ENCODE peak calls at places on chromosomes 13 and 19, in nine cellular contexts. W is astrocyte of the spinal cord, Q is esophagus squamous epithelium, R is fibroblast of the aortic adventitia, V is stomach, U is neural progenitor cell, O is LNCaP clone FGC, C is IMR-90, M is mammary epithelial cell. X is an unnamed sample.

GRCh38 chr19:48111280-48111679 is 663 bp upstream of the PLA2G4C start:
- DNase-seq in V (no peak), Q (no peak), W (no peak), O (no peak), C (no peak), U (no peak), M (no peak), R (no peak), X (no peak)

GRCh38 chr13:95256086-95256485 is 45.2 kb downstream of the ABCC4 start:
- DNase-seq in V (no peak), M (peak), Q (no peak), C (peak), U (no peak), R (peak), O (no peak), W (peak), X (peak)

GRCh38 chr13:63449549-63449948 is 2033.9 kb upstream of the PCDH20 start:
- DNase-seq in W (no peak), Q (no peak), C (no peak), O (no peak), M (no peak), V (no peak), R (no peak), U (no peak), X (no peak)

GRCh38 chr19:7521551-7522071 is 813 bp upstream of the MCOLN1 start:
- DNase-seq in M (no peak), Q (no peak), V (no peak), C (no peak), R (no peak), O (no peak), U (peak), W (no peak), X (no peak)

GRCh38 chr13:29137016-29137415 is 316.9 kb downstream of the MTUS2 start:
- DNase-seq in Q (no peak), O (no peak), W (no peak), C (no peak), U (no peak), M (no peak), V (no peak), R (no peak), X (no peak)

GRCh38 chr19:51571599-51571998 is 516 bp downstream of the ZNF175 start:
- DNase-seq in V (no peak), U (no peak), W (peak), O (no peak), R (no peak), Q (no peak), C (peak), M (no peak), X (no peak)

GRCh38 chr13:33606692-33607091 is 211.3 kb upstream of the RFC3 start:
- DNase-seq in V (no peak), Q (no peak), W (peak), M (no peak), R (no peak), U (peak), C (no peak), O (no peak), X (no peak)

GRCh38 chr19:48616041-48616436 is 1.2 kb upstream of the FAM83E start:
- DNase-seq in W (no peak), Q (no peak), U (no peak), V (no peak), M (no peak), R (no peak), O (no peak), C (no peak), X (no peak)

GRCh38 chr13:90918551-90918950 is 428.9 kb upstream of the MIR17HG start:
- DNase-seq in V (no peak), O (no peak), M (peak), Q (no peak), U (no peak), R (peak), C (peak), W (peak), X (no peak)

GRCh38 chr19:49119411-49120324 is at the start of gene PPFIA3:
- DNase-seq in C (peak), R (peak), Q (no peak), U (peak), M (peak), O (no peak), V (peak), W (peak), X (no peak)

DNA sequence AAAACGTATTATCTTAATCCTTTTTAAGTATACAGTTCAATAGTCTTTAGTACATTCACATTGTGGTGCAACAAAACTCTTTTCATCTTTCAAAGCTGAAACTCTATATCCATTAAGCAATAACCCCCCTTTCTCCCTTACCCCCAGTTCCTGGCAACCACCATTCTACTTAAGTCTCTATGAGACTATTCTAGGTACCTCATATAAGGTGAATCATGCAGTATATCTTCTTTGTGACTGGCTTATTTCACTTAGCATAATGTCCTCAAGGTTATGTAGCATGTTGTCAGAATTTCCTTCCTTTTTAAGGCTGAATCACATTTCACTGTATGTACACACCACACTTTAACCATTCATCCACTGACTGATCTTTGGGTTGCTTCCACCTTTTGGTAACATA is 11.3 kb upstream of the WBP4 start:
- DNase-seq in W (no peak), C (no peak), Q (no peak), V (no peak), M (no peak), O (no peak), R (no peak), U (no peak), X (no peak)
- H3K4me3 ChIP-seq in W (no peak), C (no peak), Q (no peak), V (no peak), M (no peak), O (no peak), R (no peak), U (no peak), X (no peak)

DNA sequence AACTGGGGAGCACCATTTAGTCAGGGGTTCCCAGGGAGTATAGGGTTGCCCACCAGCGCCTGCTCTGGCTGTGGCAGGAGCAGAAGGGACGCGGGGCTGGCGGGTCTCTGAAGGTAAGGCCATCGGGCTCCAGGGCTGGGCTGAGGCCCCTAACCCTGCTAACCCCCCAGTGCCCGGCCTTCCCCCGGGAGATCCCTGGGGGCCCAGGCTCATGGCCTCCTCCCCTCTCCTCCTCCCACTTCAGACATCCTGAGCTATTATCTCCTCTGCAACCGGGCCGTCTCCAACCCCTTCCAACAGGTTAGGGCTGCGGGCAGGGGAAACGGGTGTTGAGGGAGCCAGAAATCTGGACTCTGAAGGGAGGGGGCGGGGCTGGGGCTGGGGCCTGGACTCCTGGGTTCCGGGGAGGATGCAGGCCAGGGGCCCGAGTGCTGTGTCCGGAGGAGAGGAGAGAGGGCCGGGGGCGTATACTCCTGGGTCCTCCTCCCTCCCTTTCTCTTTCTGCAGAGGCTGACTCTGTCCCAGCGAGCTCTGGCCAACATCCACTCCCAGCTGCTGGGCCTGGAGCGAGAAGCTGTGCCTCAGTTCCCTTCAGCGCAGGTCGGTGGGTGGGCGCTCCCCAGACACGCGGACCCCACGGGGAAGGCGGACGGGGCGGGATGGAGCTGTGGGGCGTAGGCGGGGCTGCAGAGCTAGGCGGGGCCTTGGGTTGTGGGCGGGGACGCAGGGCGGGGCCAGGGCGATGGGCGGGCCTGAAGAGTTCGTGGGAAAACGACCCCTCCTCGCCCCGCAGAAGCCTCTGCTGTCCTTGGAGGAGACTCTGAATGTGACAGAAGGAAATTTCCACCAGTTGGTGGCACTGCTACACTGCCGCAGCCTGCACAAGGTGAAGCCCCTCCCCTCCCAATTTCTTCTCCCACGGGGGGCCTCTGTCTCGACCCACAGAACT is 15.3 kb downstream of the TTYH1 start:
- DNase-seq in R (no peak), W (no peak), U (peak), M (no peak), V (no peak), O (peak), C (no peak), Q (no peak), X (no peak)
- TF ChIP-seq CTCF in R (no peak), W (peak), U (peak), M (peak), V (no peak), O (peak), C (no peak), Q (no peak), X (no peak)

GRCh38 chr19:12751635-12752034 is at the start of gene BEST2:
- DNase-seq in V (no peak), Q (no peak), R (no peak), U (no peak), C (no peak), M (no peak), W (no peak), O (no peak), X (no peak)

GRCh38 chr19:12752056-12752781 is 628 bp downstream of the BEST2 start:
- DNase-seq in V (no peak), R (no peak), O (no peak), M (no peak), W (no peak), Q (no peak), U (no peak), C (no peak), X (no peak)

GRCh38 chr19:12748489-12748888 is 3.1 kb upstream of the BEST2 start:
- DNase-seq in M (no peak), V (no peak), C (no peak), U (peak), W (no peak), Q (no peak), R (no peak), O (no peak), X (no peak)

GRCh38 chr19:12750851-12751250 is 740 bp upstream of the BEST2 start:
- DNase-seq in O (no peak), C (peak), V (no peak), Q (no peak), W (no peak), M (no peak), R (no peak), U (no peak), X (no peak)

DNA sequence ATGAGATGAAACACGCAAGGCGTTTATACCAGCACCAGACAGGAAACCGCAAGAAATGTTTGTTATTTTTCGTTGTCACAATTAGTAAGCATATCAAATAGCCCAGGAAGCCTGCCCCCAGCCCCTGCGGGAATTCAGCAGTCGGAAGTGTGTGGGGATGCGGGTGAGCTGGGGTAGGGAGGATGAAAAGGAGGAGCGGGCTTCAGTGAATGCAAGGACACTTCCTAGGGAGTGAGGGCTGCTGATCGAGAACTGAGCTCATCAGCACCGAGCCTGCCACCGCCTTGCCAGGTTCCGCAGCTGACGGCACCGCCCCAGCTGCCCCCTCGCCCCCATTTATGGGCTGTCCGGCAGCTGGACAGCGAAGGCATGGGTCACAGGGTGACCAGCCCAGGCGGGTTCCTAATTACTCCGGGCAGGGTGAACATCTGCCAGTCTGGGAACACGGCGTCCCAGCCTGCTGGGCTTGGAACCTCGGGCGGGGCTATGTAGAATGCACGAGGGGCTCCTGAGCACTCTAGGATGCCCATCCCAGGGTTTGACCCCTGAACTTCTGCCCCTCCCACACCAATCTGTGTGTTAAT is 1.6 kb upstream of the BEST2 start:
- DNase-seq in C (peak), U (no peak), W (peak), Q (no peak), R (no peak), O (no peak), V (no peak), M (no peak), X (no peak)
- H3K4me3 ChIP-seq in C (no peak), U (no peak), W (no peak), Q (peak), R (no peak), O (no peak), V (no peak), M (no peak), X (no peak)

DNA sequence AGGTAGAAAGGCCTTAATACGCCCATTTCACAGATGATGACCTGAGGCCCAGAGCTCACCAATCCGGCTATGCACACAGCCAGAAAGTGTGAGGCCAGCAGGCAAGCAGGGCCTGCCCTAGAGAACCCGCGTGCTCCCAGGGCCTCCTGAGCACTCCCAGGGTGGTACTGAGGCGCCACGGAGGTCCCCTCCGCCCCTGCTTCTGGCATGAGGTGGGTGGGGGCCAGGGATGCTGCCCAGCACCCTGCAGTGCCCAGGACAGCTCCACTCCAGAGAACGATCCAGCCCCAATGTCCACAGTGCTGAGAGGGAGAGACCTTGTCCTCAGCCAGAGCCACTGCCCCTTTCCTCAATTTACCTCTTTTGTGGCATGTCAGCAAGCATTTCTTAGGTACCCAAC is 13.9 kb downstream of the SGTA start:
- DNase-seq in W (no peak), R (no peak), Q (no peak), V (no peak), U (no peak), O (no peak), C (no peak), M (no peak), X (no peak)
- TF ChIP-seq CTCF in W (no peak), R (no peak), Q (no peak), V (no peak), U (no peak), O (no peak), C (no peak), M (no peak), X (no peak)